ENCODE peak calls at places on chromosomes 12 and 14, in eight cellular contexts. K, M, Q, S, R, C, F and P are unnamed samples.

GRCh38 chr12:68871899-68872298 is 61.1 kb downstream of the CPM start:
- DNase-seq in R (peak), K (no peak), Q (no peak), M (no peak), C (no peak), S (no peak), F (peak), P (no peak)

GRCh38 chr14:105317546-105317945 is 3.0 kb downstream of the PACS2 start:
- DNase-seq in F (no peak), C (peak), K (peak), M (peak), S (peak), R (peak), Q (no peak), P (no peak)

GRCh38 chr14:36069535-36069900 is 107.0 kb downstream of the PTCSC3 start:
- DNase-seq in R (peak), C (no peak), Q (peak), S (peak), K (no peak), M (peak), F (peak), P (no peak)

GRCh38 chr14:94100847-94101246 is 9.7 kb upstream of the IFI27 start:
- DNase-seq in R (peak), F (no peak), M (peak), C (no peak), Q (no peak), K (no peak), S (no peak), P (no peak)

GRCh38 chr12:108800591-108800990 is 56.8 kb downstream of the SSH1 start:
- DNase-seq in K (no peak), Q (no peak), R (peak), S (no peak), M (peak), F (no peak), C (no peak), P (no peak)

GRCh38 chr14:94173885-94174621 is at the start of gene PPP4R4:
- DNase-seq in C (peak), K (peak), S (peak), Q (peak), M (peak), F (peak), R (peak), P (peak)

GRCh38 chr14:80055226-80055625 is 156.1 kb downstream of the DIO2 start:
- DNase-seq in M (peak), F (no peak), S (no peak), K (no peak), R (peak), Q (no peak), C (no peak), P (no peak)

GRCh38 chr12:69985656-69986055 is 160.6 kb downstream of the MYRFL start:
- DNase-seq in F (peak), Q (no peak), S (no peak), R (no peak), K (no peak), M (no peak), C (no peak), P (no peak)

GRCh38 chr14:63286071-63286470 is 32.7 kb downstream of the GPHB5 start:
- DNase-seq in F (no peak), S (peak), R (no peak), Q (no peak), M (no peak), C (no peak), K (no peak), P (no peak)

GRCh38 chr14:99256483-99256874 is 15.5 kb downstream of the BCL11B start:
- DNase-seq in C (no peak), F (no peak), K (no peak), S (no peak), M (no peak), R (no peak), Q (no peak), P (no peak)

GRCh38 chr14:99255621-99256482 is 16.1 kb downstream of the BCL11B start:
- DNase-seq in F (no peak), R (no peak), S (no peak), Q (no peak), C (no peak), K (no peak), M (no peak), P (no peak)

GRCh38 chr14:99258341-99258781 is 13.6 kb downstream of the BCL11B start:
- DNase-seq in C (no peak), K (no peak), Q (no peak), S (no peak), M (no peak), R (no peak), F (no peak), P (no peak)

GRCh38 chr14:99257673-99258221 is 14.2 kb downstream of the BCL11B start:
- DNase-seq in K (no peak), M (no peak), R (no peak), S (no peak), Q (no peak), C (no peak), F (no peak), P (no peak)

DNA sequence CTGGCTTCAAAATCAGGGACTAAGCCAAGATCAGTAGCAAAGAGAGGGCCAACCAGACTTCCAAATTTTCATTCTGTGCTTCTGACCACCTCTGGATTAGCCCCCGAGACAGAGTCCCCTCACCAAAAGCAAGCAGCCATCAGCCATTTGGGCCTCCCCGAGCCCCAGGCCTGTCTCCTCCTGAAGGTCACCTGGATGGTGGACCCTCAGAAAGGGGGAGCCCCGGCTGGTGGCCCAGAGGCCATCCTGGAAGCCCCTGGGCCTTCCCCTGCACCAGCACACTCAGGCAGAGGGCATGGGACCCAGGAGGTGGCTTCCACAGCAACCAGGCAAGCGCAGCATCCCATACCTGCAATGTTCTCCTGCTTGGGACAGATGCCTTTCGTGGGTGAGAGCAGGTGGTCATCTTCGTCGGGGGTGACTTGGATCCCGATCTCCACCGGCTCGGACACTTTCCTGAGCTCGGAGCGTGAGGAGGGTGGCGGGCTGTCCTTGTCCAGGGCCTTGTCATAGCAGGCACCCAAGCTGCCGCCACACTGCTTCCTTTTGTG is 14.8 kb downstream of the BCL11B start:
- DNase-seq in Q (no peak), C (no peak), F (no peak), M (no peak), K (no peak), R (no peak), S (no peak), P (no peak)
- H3K4me3 ChIP-seq in Q (no peak), C (no peak), F (no peak), M (no peak), K (no peak), R (no peak), S (no peak), P (no peak)

GRCh38 chr12:75979181-75979580 is 52.4 kb downstream of the PHLDA1 start:
- DNase-seq in F (no peak), S (no peak), K (no peak), R (peak), Q (no peak), M (peak), C (no peak), P (peak)

GRCh38 chr12:75976913-75977312 is 54.7 kb downstream of the PHLDA1 start:
- DNase-seq in K (no peak), S (no peak), C (no peak), R (no peak), F (no peak), M (no peak), Q (no peak), P (no peak)

GRCh38 chr12:75978677-75979076 is 52.9 kb downstream of the PHLDA1 start:
- DNase-seq in Q (no peak), M (no peak), C (no peak), S (no peak), R (no peak), F (no peak), K (no peak), P (no peak)

GRCh38 chr12:75977590-75977951 is 54.0 kb downstream of the PHLDA1 start:
- DNase-seq in F (no peak), C (no peak), K (no peak), M (no peak), Q (no peak), S (no peak), R (no peak), P (no peak)

DNA sequence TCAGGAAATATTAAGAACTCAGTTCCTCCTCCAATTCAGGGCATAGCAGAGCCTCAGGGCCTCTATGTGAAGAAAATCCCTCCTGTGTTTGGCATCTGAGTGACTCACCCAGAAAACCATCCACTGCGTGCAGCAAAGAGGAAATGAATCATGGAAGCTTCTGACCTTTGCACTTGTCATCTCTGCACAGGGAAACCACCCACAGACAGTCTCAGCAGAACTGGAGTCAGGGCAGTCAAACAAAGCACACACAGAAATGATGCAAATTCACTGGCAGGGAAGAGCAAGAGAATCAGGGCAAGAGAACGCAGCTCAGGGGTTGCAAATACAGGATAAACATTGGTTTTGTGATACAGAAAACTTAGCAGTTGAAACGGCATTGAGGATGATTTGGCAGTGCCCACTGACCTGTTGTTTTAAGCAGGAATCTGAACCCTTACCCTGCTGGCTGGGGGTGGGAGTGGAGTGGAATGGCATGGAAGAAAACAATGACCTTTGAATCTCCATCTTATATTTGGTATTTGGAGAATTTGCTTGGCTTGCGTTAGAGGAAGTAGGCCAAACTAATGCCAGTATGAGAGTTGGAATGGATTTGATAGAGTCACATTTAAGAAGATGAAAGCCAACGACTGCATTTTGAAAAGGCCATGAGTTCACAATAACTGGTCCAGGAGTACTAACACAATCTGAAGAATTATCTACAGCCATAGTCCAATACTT is 53.5 kb downstream of the PHLDA1 start:
- DNase-seq in F (peak), S (peak), K (no peak), R (peak), Q (peak), M (peak), C (no peak), P (peak)
- TF ChIP-seq CTCF in F (peak), S (no peak), K (no peak), R (no peak), Q (no peak), M (no peak), C (no peak), P (no peak)

DNA sequence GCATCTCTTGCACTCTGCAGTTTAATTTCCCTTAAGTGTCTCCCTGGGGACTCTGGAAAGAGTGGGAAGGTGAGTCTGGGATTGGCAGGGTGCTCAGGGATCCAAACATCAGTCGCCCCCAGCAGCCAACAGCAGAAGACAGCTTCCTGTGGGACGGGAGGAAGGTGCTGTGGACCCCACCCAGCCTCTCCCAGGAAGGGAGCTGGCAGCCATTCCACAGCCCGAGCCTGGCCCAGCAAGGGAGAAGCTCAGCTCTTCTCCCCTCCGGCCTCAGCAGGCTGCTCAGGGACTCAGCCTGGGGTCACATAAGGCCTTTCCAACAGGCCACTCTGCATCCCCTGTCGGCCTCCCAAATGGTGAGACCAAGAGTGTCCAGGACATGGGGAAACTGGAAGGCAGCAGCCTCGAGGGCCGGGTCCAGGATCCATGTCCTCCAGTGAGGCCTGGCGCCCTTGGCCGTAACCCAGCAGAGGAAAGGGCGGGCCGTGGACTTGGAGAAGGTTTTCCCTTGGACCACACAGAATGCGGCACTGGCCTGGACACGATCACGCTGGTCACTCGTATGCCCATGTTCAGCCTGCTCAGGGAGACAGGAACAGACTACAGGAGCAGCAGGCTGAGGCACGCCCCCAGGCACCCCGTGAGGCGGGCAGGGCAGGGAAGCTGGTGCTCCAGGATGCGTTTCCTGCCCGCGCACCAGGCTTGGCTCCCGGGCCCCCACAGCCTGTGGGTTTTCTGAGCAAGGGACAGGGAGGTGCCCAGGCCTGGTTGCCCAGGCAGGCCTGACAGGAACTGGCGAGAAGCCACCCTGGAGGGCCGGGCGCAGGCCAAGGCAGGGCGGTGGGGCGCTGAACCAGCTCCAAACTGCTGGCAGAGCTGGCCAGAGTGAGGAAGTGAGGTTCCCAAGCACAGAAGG is 3.5 kb downstream of the XRCC3 start:
- DNase-seq in F (no peak), Q (peak), K (peak), M (no peak), C (peak), R (no peak), S (no peak), P (no peak)
- H3K4me3 ChIP-seq in F (no peak), Q (no peak), K (no peak), M (no peak), C (peak), R (no peak), S (no peak), P (no peak)

GRCh38 chr12:19167708-19168107 is 38.2 kb downstream of the PLEKHA5 start:
- DNase-seq in Q (no peak), K (no peak), S (no peak), R (no peak), C (no peak), F (no peak), M (no peak), P (no peak)
- TF ChIP-seq CTCF in Q (no peak), K (no peak), S (no peak), R (no peak), C (no peak), F (no peak), M (no peak), P (no peak)

DNA sequence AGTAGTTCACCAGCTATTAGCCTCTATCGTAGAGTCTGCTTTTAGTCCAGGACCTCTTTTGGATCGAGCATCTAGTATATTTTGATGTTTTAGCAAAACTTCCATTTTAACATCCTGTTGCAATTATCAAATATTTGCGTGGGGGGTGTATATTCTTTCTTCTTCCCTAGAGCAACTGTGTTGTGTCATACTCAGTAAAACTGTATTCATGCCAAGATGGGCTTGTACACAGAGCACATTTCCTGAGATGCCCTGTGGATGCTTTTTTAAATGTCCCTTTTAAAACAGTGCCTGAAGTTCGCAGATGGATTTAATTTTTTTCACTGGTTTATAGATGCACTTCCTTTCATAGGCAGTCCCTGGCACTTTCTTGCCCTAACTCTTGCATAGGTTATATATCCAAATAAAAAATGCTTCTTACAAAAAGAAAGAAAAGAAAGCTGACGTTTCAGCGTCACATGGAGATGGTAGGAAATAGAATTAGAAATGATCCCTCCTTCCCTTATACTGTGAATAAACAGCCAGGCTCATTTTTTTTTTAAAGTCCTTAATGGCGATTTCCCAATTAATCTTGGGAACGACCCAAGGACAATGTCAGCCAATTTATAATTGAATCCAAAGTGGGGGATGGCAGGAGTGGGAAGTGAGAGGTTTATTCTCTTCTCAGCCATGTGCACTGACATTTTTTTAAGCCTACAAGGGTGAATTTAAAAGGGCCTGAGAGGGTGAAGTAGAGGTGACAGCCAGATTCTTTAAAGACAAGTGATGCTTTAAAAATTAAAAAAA is 247.0 kb downstream of the SLC41A2 start:
- DNase-seq in M (peak), C (no peak), Q (no peak), R (peak), S (no peak), K (no peak), F (no peak), P (peak)
- H3K4me3 ChIP-seq in M (no peak), C (peak), Q (no peak), R (no peak), S (no peak), K (no peak), F (no peak), P (peak)

GRCh38 chr14:68782091-68782981 is 10.5 kb downstream of the ZFP36L1 start:
- DNase-seq in R (no peak), M (no peak), Q (peak), F (no peak), C (no peak), K (peak), S (no peak), P (no peak)
- TF ChIP-seq CTCF in R (no peak), M (no peak), Q (no peak), F (no peak), C (no peak), K (no peak), S (no peak), P (no peak)

GRCh38 chr14:73714656-73715081 is 485 bp upstream of the PNMA1 start:
- DNase-seq in S (no peak), R (peak), Q (no peak), F (no peak), K (no peak), C (no peak), M (no peak), P (no peak)
- H3K4me3 ChIP-seq in S (peak), R (peak), Q (peak), F (peak), K (peak), C (peak), M (peak), P (peak)

DNA sequence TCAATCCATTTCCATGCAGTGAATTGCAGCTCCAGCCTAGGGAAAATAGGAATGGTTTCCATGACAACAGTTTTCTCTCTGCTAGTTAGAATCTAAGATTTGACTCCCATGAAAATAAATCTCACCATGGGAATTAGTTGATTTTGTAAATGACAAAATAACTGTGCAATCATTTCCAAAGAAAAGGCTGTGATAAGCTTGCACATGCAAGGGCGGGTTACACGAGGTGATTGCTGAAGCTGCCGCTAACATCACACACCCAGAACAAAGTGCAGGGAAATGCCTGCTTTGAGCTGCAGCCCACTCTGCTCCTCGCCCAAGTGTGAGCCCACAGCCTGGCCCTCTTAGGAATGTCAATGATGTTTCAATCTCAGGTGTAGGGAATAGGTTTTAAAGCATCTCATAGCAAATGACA is 53.8 kb downstream of the TRIM9 start:
- DNase-seq in S (no peak), M (no peak), K (no peak), F (no peak), R (no peak), C (no peak), Q (no peak), P (no peak)
- TF ChIP-seq CTCF in S (no peak), M (no peak), K (no peak), F (no peak), R (no peak), C (no peak), Q (no peak), P (no peak)

DNA sequence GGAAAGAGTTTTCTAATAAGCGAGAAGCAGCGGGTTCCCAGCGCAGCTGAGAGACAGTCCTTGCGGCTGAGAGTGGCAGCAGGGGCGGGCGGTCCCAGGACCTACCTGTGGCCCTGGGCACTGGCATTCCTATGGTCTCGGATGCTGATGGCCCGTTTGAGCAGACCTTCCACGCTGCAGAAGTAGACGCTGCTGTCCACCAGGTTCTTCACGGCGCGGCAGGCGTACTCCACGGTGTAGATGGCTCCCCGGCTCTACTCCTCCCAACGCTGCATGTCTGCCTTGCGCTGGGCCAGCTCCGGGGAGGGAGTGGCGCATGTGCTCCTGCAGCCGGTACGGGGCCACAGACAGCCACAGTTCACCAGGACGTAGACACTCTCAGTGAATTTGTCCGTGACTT is 21.8 kb upstream of the PLEKHA5 start:
- DNase-seq in Q (no peak), C (no peak), M (no peak), S (no peak), F (no peak), K (no peak), R (no peak), P (no peak)
- H3K4me3 ChIP-seq in Q (no peak), C (no peak), M (no peak), S (no peak), F (no peak), K (no peak), R (no peak), P (no peak)